ENCODE peak calls at places on chromosomes 4 and X, in nine cellular contexts. V is CD8-positive, alpha-beta memory T cell; H is activated CD8-positive, alpha-beta memory T cell treated with anti-CD3 and anti-CD28 coated beads for 1 hour; A is stomach; J is T-helper 2 cell; O is AG08396; Y is stimulated activated CD4-positive, alpha-beta T cell treated with anti-CD3 and anti-CD28 coated beads, Interleukin-2, amount 100 ng/mL, for 24 hours; E is effector CD4-positive, alpha-beta T cell; R is NCI-H526 treated with DMSO at 0.1 percent for 48 hours. M is an unnamed sample.
A peak's percentile ranks its signal among the peaks of the same experiment; 100 is the strongest.

GRCh38 chrX:54817220-54817820 is 9.8 kb downstream of the MAGED2 start:
- DNase-seq in V (no peak), H (no peak), A (no peak), J (no peak), O (no peak), Y (no peak), E (no peak), R (no peak), M (no peak)

GRCh38 chr4:150586162-150586561 is 4.2 kb downstream of the MAB21L2 start:
- DNase-seq in V (no peak), H (no peak), A (no peak), J (no peak), O (no peak), Y (no peak), E (no peak), R (no peak), M (no peak)

GRCh38 chrX:2967998-2968909 is 38.1 kb upstream of the ARSH start:
- DNase-seq in V (no peak), H (no peak), A (no peak), J (no peak), O (no peak), Y (peak; percentile 14), E (no peak), R (peak; percentile 17), M (no peak)

GRCh38 chr4:183441276-183441675 is 3.2 kb upstream of the CDKN2AIP start:
- DNase-seq in V (no peak), H (no peak), A (no peak), J (no peak), O (no peak), Y (no peak), E (no peak), R (no peak), M (no peak)

GRCh38 chr4:130183096-130183495 is 1087.1 kb downstream of the C4orf33 start:
- DNase-seq in V (no peak), H (no peak), A (no peak), J (no peak), O (no peak), Y (no peak), E (no peak), R (no peak), M (no peak)

GRCh38 chr4:8583655-8584025 is 3.4 kb downstream of the GPR78 start:
- DNase-seq in V (no peak), H (no peak), A (no peak), J (no peak), O (no peak), Y (no peak), E (no peak), R (no peak), M (no peak)

GRCh38 chrX:78046362-78046761 is 57.7 kb upstream of the PGK1 start:
- DNase-seq in V (no peak), H (no peak), A (no peak), J (no peak), O (no peak), Y (no peak), E (no peak), R (no peak), M (no peak)

GRCh38 chrX:107619836-107620235 is 8.5 kb upstream of the PRPS1 start:
- DNase-seq in V (no peak), H (no peak), A (no peak), J (no peak), O (no peak), Y (no peak), E (no peak), R (no peak), M (no peak)

GRCh38 chrX:7925867-7926472 is 1.2 kb downstream of the PNPLA4 start:
- DNase-seq in V (peak; percentile 56), H (peak; percentile 24), A (peak; percentile 63), J (peak; percentile 27), O (peak; percentile 70), Y (peak; percentile 50), E (peak; percentile 47), R (peak; percentile 78), M (peak; percentile 27)

GRCh38 chr4:149790172-149790907 is 25.3 kb downstream of the IQCM start:
- DNase-seq in V (no peak), H (no peak), A (no peak), J (no peak), O (no peak), Y (no peak), E (no peak), R (no peak), M (no peak)

GRCh38 chrX:119760026-119760902 is 1.9 kb downstream of the SOWAHD start:
- DNase-seq in V (no peak), H (no peak), A (no peak), J (no peak), O (no peak), Y (no peak), E (no peak), R (no peak), M (no peak)

GRCh38 chr4:165965503-165965902 is 92.5 kb downstream of the TLL1 start:
- DNase-seq in V (no peak), H (no peak), A (no peak), J (no peak), O (no peak), Y (no peak), E (no peak), R (no peak), M (no peak)

GRCh38 chr4:125355791-125356190 is 41.0 kb downstream of the FAT4 start:
- DNase-seq in V (no peak), H (no peak), A (no peak), J (no peak), O (no peak), Y (no peak), E (no peak), R (no peak), M (no peak)

GRCh38 chr4:137310593-137311490 is 221.5 kb downstream of the PCDH18 start:
- DNase-seq in V (no peak), H (no peak), A (no peak), J (no peak), O (peak; percentile 19), Y (no peak), E (no peak), R (no peak), M (no peak)

GRCh38 chr4:91611786-91612185 is 692.0 kb upstream of the GRID2 start:
- DNase-seq in V (no peak), H (no peak), A (no peak), J (no peak), O (no peak), Y (no peak), E (no peak), R (no peak), M (no peak)